ENCODE peak calls at places on chromosomes 16 and 17, in five cellular contexts. N is body of pancreas, O is IMR-90, D is tibial nerve, W is K562. S is an unnamed sample.
A peak's percentile ranks its signal among the peaks of the same experiment; 100 is the strongest.

GRCh38 chr17:68759343-68760140 is 158.4 kb upstream of the FAM20A start:
- DNase-seq in N (peak; percentile 90), O (peak; percentile 93), D (peak; percentile 97), W (peak; percentile 93), S (peak; percentile 86)

GRCh38 chr17:59761385-59762021 is 54.0 kb downstream of the VMP1 start:
- DNase-seq in N (no peak), O (peak; percentile 86), D (no peak), W (no peak), S (no peak)

GRCh38 chr17:71189493-71189831 is 931.4 kb upstream of the SOX9 start:
- DNase-seq in N (no peak), O (no peak), D (no peak), W (no peak), S (no peak)

GRCh38 chr17:32102697-32103096 is 39.6 kb upstream of the RHOT1 start:
- DNase-seq in N (no peak), O (peak; percentile 26), D (no peak), W (no peak), S (no peak)

GRCh38 chr16:19143241-19143640 is 24.8 kb upstream of the SYT17 start:
- DNase-seq in N (no peak), O (no peak), D (no peak), W (no peak), S (no peak)

GRCh38 chr16:84844049-84844350 is 24.2 kb downstream of the CRISPLD2 start:
- DNase-seq in N (no peak), O (no peak), D (no peak), W (no peak), S (no peak)

GRCh38 chr17:47889734-47890529 is 6.1 kb upstream of the SP2 start:
- DNase-seq in N (peak; percentile 92), O (peak; percentile 77), D (peak; percentile 93), W (peak; percentile 90), S (peak; percentile 93)

GRCh38 chr16:19003935-19004334 is 20.2 kb downstream of the TMC7 start:
- DNase-seq in N (no peak), O (no peak), D (no peak), W (no peak), S (no peak)

GRCh38 chr16:84608281-84608680 is 9.6 kb downstream of the COTL1 start:
- DNase-seq in N (no peak), O (no peak), D (no peak), W (no peak), S (no peak)

GRCh38 chr17:72822358-72823023 is 270.0 kb downstream of the SLC39A11 start:
- DNase-seq in N (no peak), O (no peak), D (no peak), W (no peak), S (no peak)

GRCh38 chr17:2004435-2004952 is 20.6 kb downstream of the RTN4RL1 start:
- DNase-seq in N (no peak), O (no peak), D (no peak), W (no peak), S (peak; percentile 71)

GRCh38 chr17:45841098-45841497 is 3.6 kb upstream of the SPPL2C start:
- DNase-seq in N (no peak), O (no peak), D (no peak), W (no peak), S (no peak)

DNA sequence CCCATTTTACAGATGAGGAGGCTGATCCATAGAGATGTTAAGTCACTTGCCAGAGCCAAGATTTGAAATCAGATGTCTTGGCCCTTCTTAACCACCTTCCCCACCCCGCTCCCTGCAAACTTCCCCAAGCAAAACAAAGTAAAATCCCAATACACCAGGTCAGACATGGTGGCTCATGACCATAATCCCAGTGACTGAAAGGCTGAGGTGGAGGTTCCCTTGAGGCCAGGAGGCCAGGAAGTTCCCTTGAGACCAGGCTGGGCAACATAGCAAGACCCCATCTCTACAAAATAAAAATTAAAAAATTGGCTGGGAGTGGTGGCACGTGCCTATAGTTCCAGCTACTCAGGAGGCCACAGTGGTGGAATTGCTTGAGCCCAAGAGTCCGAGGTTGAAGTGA is 28.9 kb upstream of the CSNK2A2 start:
- DNase-seq in N (no peak), O (no peak), D (no peak), W (no peak), S (no peak)
- TF ChIP-seq POLR2A in N (no peak), O (no peak), D (no peak), W (no peak), S (no peak)

GRCh38 chr16:65621640-65622039 is 499.8 kb upstream of the CDH11 start:
- DNase-seq in N (no peak), O (no peak), D (no peak), W (no peak), S (peak; percentile 8)
- H3K4me3 ChIP-seq in N (no peak overlapping the region), O (no peak overlapping the region), D (no peak overlapping the region), W (no peak overlapping the region), S (no peak overlapping the region)

GRCh38 chr16:25390761-25391160 is 133.1 kb upstream of the ZKSCAN2 start:
- DNase-seq in N (no peak), O (no peak), D (no peak), W (no peak), S (no peak)

DNA sequence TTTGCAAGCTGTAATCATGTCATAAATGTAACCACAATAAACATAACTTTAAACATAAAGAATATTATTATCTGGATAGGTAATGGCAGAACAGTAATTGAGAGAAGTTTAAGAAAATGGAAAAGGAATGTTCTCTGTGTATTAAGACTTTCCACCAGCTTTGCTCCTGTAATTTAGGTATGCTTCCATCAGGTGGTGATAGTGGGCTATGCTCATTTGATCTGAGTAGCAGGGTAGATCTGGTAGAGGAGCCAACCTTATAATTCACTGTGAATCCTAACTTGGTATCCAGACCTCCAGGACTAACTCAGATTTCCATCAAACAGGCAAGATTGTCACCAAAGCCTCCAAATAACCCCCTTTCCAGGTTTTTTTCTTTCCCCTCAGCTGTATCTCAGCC is 137.9 kb upstream of the ZKSCAN2 start:
- DNase-seq in N (no peak), O (no peak), D (no peak), W (peak; percentile 4), S (no peak)
- TF ChIP-seq CTCF in N (no peak), O (no peak), D (no peak), W (peak; percentile 32), S (no peak)

GRCh38 chr17:76707985-76708807 is 2.6 kb downstream of the MXRA7 start:
- DNase-seq in N (no peak), O (no peak), D (no peak), W (peak; percentile 50), S (peak; percentile 77)

GRCh38 chr17:76713765-76714164 is 3.0 kb upstream of the MXRA7 start:
- DNase-seq in N (no peak), O (no peak), D (no peak), W (no peak), S (no peak)

GRCh38 chr17:76709077-76709950 is 1.5 kb downstream of the MXRA7 start:
- DNase-seq in N (peak; percentile 71), O (peak; percentile 99), D (peak; percentile 89), W (peak; percentile 55), S (peak; percentile 79)

GRCh38 chr17:76714336-76714735 is 3.6 kb upstream of the MXRA7 start:
- DNase-seq in N (no peak), O (no peak), D (no peak), W (no peak), S (no peak)

DNA sequence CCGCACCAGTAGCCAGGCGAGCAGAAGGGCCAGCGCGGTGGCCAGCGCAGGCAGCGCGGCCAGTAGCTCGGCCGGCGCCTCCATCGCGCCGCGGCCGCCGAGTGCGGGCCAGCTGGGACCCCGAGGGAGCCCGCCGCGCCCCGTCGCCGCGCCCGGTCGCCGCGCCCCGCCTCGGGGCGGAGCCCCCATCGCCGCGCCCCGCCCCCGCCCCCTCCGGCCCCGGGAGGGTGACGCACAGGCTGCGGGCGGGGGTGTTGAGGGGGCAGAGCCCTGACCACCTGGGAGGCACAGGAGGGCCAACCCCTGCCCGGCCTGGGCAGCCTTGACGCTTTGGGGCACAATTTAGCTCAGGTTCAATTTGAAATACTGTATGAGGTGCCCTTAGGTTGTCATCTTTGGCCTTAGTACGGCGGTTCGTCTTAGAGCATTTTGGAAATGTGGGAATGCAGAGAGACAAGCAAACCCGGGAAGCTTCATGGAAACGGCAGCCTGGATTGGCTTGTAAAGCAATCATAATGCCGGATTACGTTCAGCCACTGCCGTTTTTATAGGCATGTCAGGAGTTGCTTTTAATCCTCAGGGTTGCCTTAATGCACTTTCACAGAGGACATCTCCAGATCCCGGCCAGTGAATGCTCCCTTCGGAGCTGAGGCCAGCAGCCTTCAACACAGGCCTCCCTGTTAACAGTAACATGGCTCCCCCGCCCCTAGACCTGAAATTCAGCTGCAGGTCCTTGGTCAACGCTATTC is at the start of gene MXRA7:
- DNase-seq in N (peak; percentile 81), O (peak; percentile 61), D (peak; percentile 61), W (peak; percentile 73), S (peak; percentile 79)
- TF ChIP-seq POLR2A in N (peak; percentile 8), O (peak; percentile 55), D (no peak), W (no peak), S (peak; percentile 31)

GRCh38 chr16:69941251-69942098 is 9.7 kb upstream of the CLEC18A start:
- DNase-seq in N (no peak), O (no peak), D (peak; percentile 4), W (no peak), S (no peak)
- H3K4me3 ChIP-seq in N (no peak overlapping the region), O (no peak overlapping the region), D (no peak overlapping the region), W (no peak overlapping the region), S (no peak overlapping the region)

GRCh38 chr16:67301080-67301757 is 21.9 kb downstream of the PLEKHG4 start:
- DNase-seq in N (no peak), O (no peak), D (peak; percentile 70), W (no peak), S (peak; percentile 42)

GRCh38 chr16:67302882-67303434 is 23.6 kb downstream of the KCTD19 start:
- DNase-seq in N (no peak), O (no peak), D (no peak), W (peak; percentile 30), S (no peak)

GRCh38 chr16:67302076-67302475 is 22.7 kb downstream of the PLEKHG4 start:
- DNase-seq in N (no peak), O (no peak), D (no peak), W (no peak), S (no peak)

GRCh38 chr16:67304006-67304405 is 22.5 kb downstream of the KCTD19 start:
- DNase-seq in N (no peak), O (no peak), D (no peak), W (no peak), S (no peak)

DNA sequence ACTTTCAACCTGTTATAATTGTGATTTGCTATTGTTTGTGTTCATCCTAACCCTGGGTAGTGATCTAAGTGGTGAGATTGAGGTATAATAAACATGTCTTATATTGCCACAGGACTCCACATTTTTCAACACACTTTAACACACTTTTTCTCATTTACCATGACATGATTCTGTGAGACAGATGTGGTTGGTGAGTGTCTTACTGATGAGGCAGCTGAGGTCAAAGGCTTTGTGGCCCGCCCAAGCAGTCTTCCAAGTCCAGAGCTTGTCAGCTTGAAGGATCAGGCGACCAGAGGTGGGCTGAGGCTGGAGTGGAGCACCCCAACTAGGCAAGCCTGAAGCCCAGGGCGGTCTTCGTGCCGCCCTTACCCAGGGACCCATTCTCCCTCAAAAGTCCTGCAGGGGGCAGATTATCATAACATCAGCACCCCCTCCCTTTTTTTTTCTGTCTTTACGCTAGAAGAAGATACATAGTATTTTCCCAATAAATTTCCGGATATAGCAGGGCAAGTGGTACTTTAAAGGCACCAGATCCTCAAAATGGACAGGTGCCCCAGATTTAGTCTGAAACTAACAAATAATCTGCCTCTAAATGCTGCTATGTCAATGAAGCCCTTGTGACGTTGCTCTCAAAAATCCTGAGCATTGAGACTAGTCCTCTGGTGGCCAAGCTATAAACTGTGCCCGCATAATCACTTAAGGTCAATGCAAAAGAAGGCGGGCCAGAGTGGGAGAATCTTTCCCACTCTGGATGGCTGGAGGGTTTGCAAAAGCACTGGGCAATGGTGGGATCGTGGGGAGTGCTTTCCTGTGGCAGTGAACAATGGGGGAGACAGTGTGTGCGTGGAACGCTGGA is 21.1 kb downstream of the KCTD19 start:
- DNase-seq in N (no peak), O (no peak), D (no peak), W (peak; percentile 32), S (no peak)
- TF ChIP-seq CTCF in N (no peak), O (no peak), D (no peak), W (peak; percentile 52), S (no peak)

S was measured in adrenal gland.